ENCODE peak calls at places on chromosomes 13 and 19, in ten cellular contexts. X is cardiac muscle cell, V is A549, G is Panc1, A is mucosa of descending colon, L is BE2C, H is Peyer's patch, D is AG09309, O is testis, Y is esophagus squamous epithelium. C is an unnamed sample.

GRCh38 chr13:80473695-80474094 is 132.8 kb upstream of the SPRY2 start:
- DNase-seq in X (peak; percentile 54), V (peak; percentile 57), G (peak; percentile 71), A (no peak), L (no peak), H (no peak), D (no peak), O (no peak), Y (no peak), C (peak; percentile 71)

GRCh38 chr13:52695856-52696255 is 43.2 kb downstream of the SUGT1 start:
- DNase-seq in X (peak; percentile 65), V (no peak), G (no peak), A (no peak), L (no peak), H (no peak), D (peak; percentile 18), O (no peak), Y (no peak), C (peak; percentile 30)

GRCh38 chr19:45927565-45928261 is 13.1 kb upstream of the NANOS2 start:
- DNase-seq in X (peak; percentile 89), V (peak; percentile 100), G (peak; percentile 55), A (peak; percentile 89), L (peak; percentile 95), H (peak; percentile 87), D (peak; percentile 37), O (peak; percentile 96), Y (peak; percentile 21), C (peak; percentile 91)

GRCh38 chr19:57395710-57396109 is 6.1 kb downstream of the ZNF548 start:
- DNase-seq in X (no peak), V (no peak), G (no peak), A (no peak), L (no peak), H (no peak), D (no peak), O (no peak), Y (no peak), C (no peak)

GRCh38 chr19:33473644-33474305 is 47.8 kb downstream of the PEPD start:
- DNase-seq in X (peak; percentile 21), V (no peak), G (no peak), A (no peak), L (no peak), H (no peak), D (peak; percentile 64), O (no peak), Y (no peak), C (peak; percentile 32)

GRCh38 chr19:14152713-14153112 is 16.3 kb upstream of the ASF1B start:
- DNase-seq in X (no peak), V (no peak), G (no peak), A (no peak), L (no peak), H (no peak), D (no peak), O (no peak), Y (no peak), C (no peak)

GRCh38 chr19:40610396-40611064 is 9.4 kb downstream of the LTBP4 start:
- DNase-seq in X (no peak), V (no peak), G (no peak), A (peak; percentile 88), L (peak; percentile 67), H (peak; percentile 65), D (no peak), O (peak; percentile 55), Y (no peak), C (no peak)

GRCh38 chr13:110023729-110024645 is 237.6 kb upstream of the IRS2 start:
- DNase-seq in X (peak; percentile 78), V (no peak), G (no peak), A (no peak), L (no peak), H (no peak), D (no peak), O (no peak), Y (no peak), C (peak; percentile 51)

GRCh38 chr13:32261567-32261966 is 53.6 kb downstream of the ZAR1L start:
- DNase-seq in X (peak; percentile 97), V (no peak), G (no peak), A (no peak), L (peak; percentile 61), H (no peak), D (peak; percentile 23), O (peak; percentile 71), Y (no peak), C (peak; percentile 91)

GRCh38 chr19:2048104-2048958 is 2.7 kb downstream of the MKNK2 start:
- DNase-seq in X (no peak), V (no peak), G (no peak), A (peak; percentile 63), L (no peak), H (no peak), D (no peak), O (no peak), Y (no peak), C (no peak)

GRCh38 chr19:33413426-33413725 is 39.9 kb downstream of the CEBPG start:
- DNase-seq in X (no peak), V (no peak), G (no peak), A (peak; percentile 46), L (no peak), H (no peak), D (no peak), O (no peak), Y (no peak), C (no peak)

GRCh38 chr13:48879854-48880253 is 95.9 kb upstream of the FNDC3A start:
- DNase-seq in X (no peak), V (no peak), G (no peak), A (no peak), L (no peak), H (no peak), D (no peak), O (no peak), Y (no peak), C (no peak)

GRCh38 chr19:10404888-10405808 is 1.8 kb upstream of the CDC37 start:
- DNase-seq in X (no peak), V (no peak), G (no peak), A (no peak), L (no peak), H (no peak), D (no peak), O (no peak), Y (no peak), C (no peak)

DNA sequence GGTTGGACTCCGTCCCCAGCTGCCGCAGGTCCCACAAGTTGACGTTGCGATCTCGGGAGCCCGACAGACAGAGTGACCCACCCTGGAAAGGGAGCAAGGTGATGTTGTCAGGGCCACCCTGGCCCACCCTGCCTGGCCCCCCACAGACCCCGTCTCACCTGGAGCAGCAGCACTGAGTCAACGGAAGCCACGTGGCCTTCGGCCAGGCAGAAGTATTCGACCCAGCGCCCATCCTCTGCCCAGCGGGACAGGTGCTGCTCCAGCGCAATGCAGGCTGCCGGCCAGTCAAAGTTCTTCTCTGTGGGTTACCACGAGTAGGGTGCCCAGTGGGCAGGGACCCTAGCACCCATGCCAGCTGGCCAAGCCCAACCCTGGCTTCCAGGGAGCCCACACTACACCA is 1.8 kb downstream of the FBXW9 start:
- DNase-seq in X (no peak), V (no peak), G (no peak), A (no peak), L (no peak), H (no peak), D (no peak), O (no peak), Y (no peak), C (no peak)
- H3K4me3 ChIP-seq in X (no peak overlapping the region), V (no peak overlapping the region), G (no peak overlapping the region), A (no peak overlapping the region), L (no peak overlapping the region), H (no peak overlapping the region), D (no peak overlapping the region), O (no peak overlapping the region), Y (no peak overlapping the region), C (no peak overlapping the region)

GRCh38 chr13:27383104-27383921 is 41.1 kb upstream of the GTF3A start:
- DNase-seq in X (no peak), V (no peak), G (no peak), A (no peak), L (no peak), H (no peak), D (no peak), O (no peak), Y (no peak), C (no peak)
- TF ChIP-seq CTCF in X (no peak), V (peak; percentile 8), G (peak; percentile 27), A (no peak), L (no peak), H (no peak), D (no peak), O (no peak), Y (no peak), C (no peak)

DNA sequence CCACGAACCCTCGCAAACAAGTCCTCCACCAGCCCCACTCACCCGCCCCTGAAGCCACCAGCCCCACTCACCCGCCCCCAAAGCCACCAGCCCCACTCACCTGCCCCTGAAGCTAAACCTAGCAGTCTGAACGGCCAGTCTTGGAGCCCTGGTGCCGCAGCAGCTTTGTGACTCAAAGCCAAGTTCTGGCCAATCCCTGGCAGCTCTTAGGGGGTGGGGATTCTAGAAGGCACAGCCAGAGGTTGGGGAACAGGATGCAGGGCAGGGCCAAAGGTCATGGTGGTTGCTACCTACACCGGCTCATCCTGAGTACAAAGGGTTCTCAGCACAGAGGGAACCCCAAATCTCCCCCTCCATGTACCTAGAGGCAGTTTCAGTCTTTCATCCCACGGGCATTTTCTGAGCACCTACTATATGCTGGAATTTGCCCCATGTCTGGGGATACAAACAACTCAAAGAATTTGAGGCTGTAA is at the start of gene IQCN:
- DNase-seq in X (peak; percentile 28), V (peak; percentile 53), G (no peak), A (peak; percentile 73), L (no peak), H (no peak), D (no peak), O (no peak), Y (no peak), C (peak; percentile 43)
- H3K4me3 ChIP-seq in X (no peak within 1 kb of the TSS), V (peak within 1 kb of the TSS; percentile 25), G (no peak within 1 kb of the TSS), A (no peak within 1 kb of the TSS), L (no peak within 1 kb of the TSS), H (peak within 1 kb of the TSS; percentile 7), D (no peak within 1 kb of the TSS), O (no peak within 1 kb of the TSS), Y (no peak within 1 kb of the TSS), C (no peak within 1 kb of the TSS)

GRCh38 chr19:4375620-4376228 is 24.6 kb downstream of the SH3GL1 start:
- DNase-seq in X (peak; percentile 86), V (no peak), G (no peak), A (no peak), L (peak; percentile 81), H (peak; percentile 76), D (peak; percentile 49), O (no peak), Y (no peak), C (peak; percentile 87)

GRCh38 chr19:4373601-4374441 is 26.5 kb downstream of the SH3GL1 start:
- DNase-seq in X (peak; percentile 43), V (no peak), G (no peak), A (peak; percentile 57), L (peak; percentile 81), H (no peak), D (no peak), O (no peak), Y (no peak), C (peak; percentile 53)

GRCh38 chr19:4372630-4373367 is 27.5 kb downstream of the SH3GL1 start:
- DNase-seq in X (no peak), V (no peak), G (no peak), A (no peak), L (no peak), H (no peak), D (no peak), O (no peak), Y (no peak), C (no peak)

GRCh38 chr19:4375164-4375619 is 25.2 kb downstream of the SH3GL1 start:
- DNase-seq in X (no peak), V (no peak), G (no peak), A (peak; percentile 83), L (peak; percentile 74), H (no peak), D (no peak), O (no peak), Y (no peak), C (no peak)

GRCh38 chr19:4374451-4375163 is 25.7 kb downstream of the SH3GL1 start:
- DNase-seq in X (peak; percentile 84), V (peak; percentile 52), G (peak; percentile 53), A (peak; percentile 83), L (peak; percentile 61), H (no peak), D (peak; percentile 44), O (peak; percentile 50), Y (no peak), C (peak; percentile 92)
- TF ChIP-seq CTCF in X (no peak), V (peak; percentile 4), G (no peak), A (no peak), L (no peak), H (peak; percentile 46), D (peak; percentile 12), O (no peak), Y (peak; percentile 21), C (peak; percentile 45)